ENCODE peak calls at places on chromosomes 16 and 17, in nine cellular contexts. G is AG04450; J is uterus; W is CD8-positive, alpha-beta T cell; P is IMR-90; R is heart left ventricle; Z is gastrocnemius medialis; L is neural progenitor cell; F is adrenal gland. K is an unnamed sample.
A peak's percentile ranks its signal among the peaks of the same experiment; 100 is the strongest.

GRCh38 chr17:4006165-4006589 is 41.9 kb upstream of the ATP2A3 start:
- DNase-seq in Z (no peak), J (no peak), F (no peak), L (no peak), P (no peak), R (no peak), G (no peak), W (no peak), K (no peak)

GRCh38 chr16:75231570-75231969 is 12.8 kb downstream of the CTRB1 start:
- DNase-seq in F (no peak), J (no peak), L (no peak), P (no peak), G (no peak), Z (no peak), W (no peak), R (no peak), K (no peak)

GRCh38 chr17:27109346-27109745 is 184.6 kb upstream of the WSB1 start:
- DNase-seq in J (no peak), L (no peak), W (no peak), P (no peak), F (no peak), R (no peak), G (no peak), Z (no peak), K (no peak)

GRCh38 chr17:1222321-1222720 is 42.5 kb upstream of the ABR start:
- DNase-seq in W (no peak), P (no peak), J (no peak), Z (no peak), R (no peak), F (no peak), L (no peak), G (no peak), K (no peak)

GRCh38 chr16:89720520-89720858 is 209 bp downstream of the VPS9D1 start:
- DNase-seq in L (peak; percentile 81), W (no peak), Z (no peak), J (no peak), G (no peak), R (peak; percentile 65), F (peak; percentile 80), P (no peak), K (peak; percentile 34)

GRCh38 chr17:34006126-34006525 is 249.0 kb upstream of the CCL2 start:
- DNase-seq in F (no peak), Z (no peak), R (no peak), P (no peak), G (no peak), J (no peak), W (no peak), L (no peak), K (no peak)

GRCh38 chr16:89687092-89687940 is 827 bp downstream of the CDK10 start:
- DNase-seq in R (no peak), F (no peak), G (no peak), Z (no peak), L (peak; percentile 48), W (no peak), P (peak; percentile 52), J (no peak), K (no peak)

GRCh38 chr17:82376042-82376730 is 4.6 kb downstream of the UTS2R start:
- DNase-seq in Z (no peak), R (no peak), F (no peak), L (no peak), J (no peak), G (no peak), W (no peak), P (no peak), K (no peak)

GRCh38 chr17:2828396-2829038 is 32.3 kb downstream of the RAP1GAP2 start:
- DNase-seq in L (peak; percentile 86), R (peak; percentile 64), W (peak; percentile 81), Z (peak; percentile 12), G (no peak), J (peak; percentile 36), P (peak; percentile 19), F (peak; percentile 74), K (peak; percentile 69)

GRCh38 chr17:75571197-75571884 is 16.3 kb upstream of the MYO15B start:
- DNase-seq in W (no peak), J (no peak), G (no peak), L (no peak), Z (no peak), R (peak; percentile 51), P (peak; percentile 9), F (no peak), K (no peak)

GRCh38 chr17:47703191-47703591 is 9.2 kb downstream of the TBKBP1 start:
- DNase-seq in Z (no peak), W (peak; percentile 51), R (no peak), P (no peak), L (no peak), J (no peak), G (no peak), F (no peak), K (no peak)

GRCh38 chr17:48453447-48453846 is 23.4 kb upstream of the SKAP1 start:
- DNase-seq in Z (no peak), F (no peak), R (no peak), G (no peak), W (no peak), L (no peak), J (no peak), P (no peak), K (no peak)

GRCh38 chr16:49337814-49338350 is 35.7 kb upstream of the C16orf78 start:
- DNase-seq in R (no peak), J (no peak), F (no peak), G (no peak), W (no peak), L (no peak), Z (no peak), P (no peak), K (no peak)

GRCh38 chr16:49855822-49856740 is at the start of gene ZNF423:
- DNase-seq in J (no peak), R (no peak), W (no peak), Z (no peak), L (peak; percentile 76), P (no peak), G (no peak), F (peak; percentile 38), K (no peak)

GRCh38 chr16:88877564-88878289 is 11.3 kb upstream of the PABPN1L start:
- DNase-seq in G (no peak), R (no peak), J (no peak), W (no peak), F (no peak), P (no peak), L (no peak), Z (no peak), K (no peak)

DNA sequence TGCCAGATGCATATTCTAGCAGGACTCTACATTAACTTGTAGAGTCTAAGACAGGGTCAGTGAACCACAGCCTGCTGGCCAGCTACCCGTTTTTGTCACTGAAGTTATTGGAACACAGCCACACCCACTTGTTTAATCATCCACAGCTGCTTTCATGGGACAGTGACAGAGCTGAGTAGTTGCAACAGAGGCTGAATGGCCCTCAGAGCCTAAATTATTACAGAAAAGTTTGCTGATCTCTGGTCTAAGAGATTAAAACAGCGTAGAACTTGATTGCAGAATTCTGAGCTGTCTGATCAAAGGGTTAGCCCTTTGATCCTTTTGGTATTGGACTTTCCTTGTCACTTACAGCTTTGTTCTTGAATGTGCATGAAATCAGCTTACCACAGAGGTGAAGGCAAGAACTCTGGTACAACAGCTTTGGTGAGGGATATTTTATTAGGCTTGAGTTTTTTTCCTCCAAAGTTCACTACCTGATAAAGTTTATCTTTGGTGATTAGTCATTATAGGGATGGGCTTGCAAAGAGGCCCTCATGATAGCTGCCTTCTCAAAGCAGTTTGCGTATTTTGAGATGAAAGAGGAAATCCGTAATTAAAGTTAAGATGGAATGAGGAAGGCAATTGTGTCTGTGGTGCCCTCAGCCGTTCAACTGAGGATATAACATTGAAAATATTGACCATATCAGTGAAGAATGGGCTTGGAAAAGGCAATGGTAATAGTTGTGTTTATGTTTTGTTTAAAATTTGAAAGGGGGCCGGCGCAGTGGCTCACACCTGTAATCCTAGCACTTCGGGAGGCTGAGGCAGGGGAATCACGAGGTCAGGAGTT is 23.7 kb downstream of the ALDH3A2 start:
- DNase-seq in P (peak; percentile 8), F (peak; percentile 81), W (no peak), J (no peak), G (no peak), R (peak; percentile 73), L (no peak), Z (peak; percentile 59), K (peak; percentile 34)
- TF ChIP-seq CTCF in P (peak; percentile 37), F (peak; percentile 10), W (no peak), J (peak; percentile 4), G (peak; percentile 51), R (no peak), L (no peak), Z (no peak), K (no peak)

GRCh38 chr16:8959921-8960787 is 3.6 kb downstream of the USP7 start:
- DNase-seq in R (no peak), G (no peak), L (peak; percentile 50), Z (no peak), J (no peak), W (peak; percentile 21), P (peak; percentile 37), F (no peak), K (no peak)
- H3K4me3 ChIP-seq in R (peak overlapping the region; percentile 11), G (peak overlapping the region; percentile 41), L (peak overlapping the region; percentile 13), Z (peak overlapping the region; percentile 23), J (peak overlapping the region; percentile 3), W (peak overlapping the region; percentile 24), P (no peak overlapping the region), F (no peak overlapping the region), K (peak overlapping the region; percentile 17)

GRCh38 chr16:66918355-66918754 is 330 bp downstream of the CDH16 start:
- DNase-seq in P (no peak), L (no peak), Z (no peak), F (no peak), W (no peak), J (no peak), G (no peak), R (no peak), K (no peak)
- H3K27ac ChIP-seq in P (no peak overlapping the region), L (no peak overlapping the region), Z (peak overlapping the region; percentile 95), F (no peak overlapping the region), W (no peak overlapping the region), J (no peak overlapping the region), G (no peak overlapping the region), R (peak overlapping the region; percentile 96), K (no peak overlapping the region)

GRCh38 chr17:73203788-73204479 is 11.1 kb downstream of the COG1 start:
- DNase-seq in W (peak; percentile 34), L (no peak), R (no peak), F (no peak), Z (no peak), G (no peak), P (no peak), J (no peak), K (no peak)

GRCh38 chr17:73208139-73208827 is 15.4 kb downstream of the COG1 start:
- DNase-seq in J (no peak), F (no peak), W (no peak), G (no peak), R (no peak), L (no peak), P (no peak), Z (no peak), K (no peak)

GRCh38 chr17:73209436-73209835 is 16.6 kb downstream of the COG1 start:
- DNase-seq in J (no peak), G (no peak), W (no peak), F (no peak), R (no peak), L (no peak), Z (no peak), P (no peak), K (no peak)

GRCh38 chr17:73203135-73203787 is 10.4 kb downstream of the COG1 start:
- DNase-seq in L (no peak), G (no peak), R (peak; percentile 43), P (no peak), F (no peak), Z (no peak), J (peak; percentile 26), W (no peak), K (no peak)

GRCh38 chr17:73205326-73205980 is 12.6 kb downstream of the COG1 start:
- DNase-seq in P (no peak), J (no peak), Z (no peak), W (no peak), L (no peak), R (no peak), F (no peak), G (no peak), K (no peak)
- TF ChIP-seq CTCF in P (no peak), J (no peak), Z (no peak), W (no peak), L (no peak), R (no peak), F (no peak), G (no peak), K (no peak)